ENCODE peak calls at places on chromosomes 1 and 21, in seven cellular contexts. One of them, this sample, is unnamed.

GRCh38 chr1:80731241-80731894 is 1069.4 kb upstream of the ADGRL2 start:
- DNase-seq in IMR-90: no peak
- DNase-seq in heart left ventricle: no peak
- DNase-seq in pancreas: peak
- DNase-seq in astrocyte of the spinal cord: no peak
- DNase-seq in kidney: no peak
- DNase-seq in ascending aorta: no peak
- DNase-seq in this sample: no peak

GRCh38 chr21:29077651-29078090 is 4.2 kb upstream of the CCT8 start:
- DNase-seq in pancreas: no peak
- DNase-seq in IMR-90: peak
- DNase-seq in heart left ventricle: no peak
- DNase-seq in ascending aorta: no peak
- DNase-seq in kidney: no peak
- DNase-seq in astrocyte of the spinal cord: peak
- DNase-seq in this sample: no peak

GRCh38 chr1:156851779-156852413 is 7.0 kb downstream of the INSRR start:
- DNase-seq in kidney: no peak
- DNase-seq in ascending aorta: no peak
- DNase-seq in IMR-90: no peak
- DNase-seq in astrocyte of the spinal cord: no peak
- DNase-seq in heart left ventricle: peak
- DNase-seq in pancreas: peak
- DNase-seq in this sample: no peak

GRCh38 chr1:201655910-201656669 is 117.2 kb downstream of the NAV1 start:
- DNase-seq in ascending aorta: no peak
- DNase-seq in heart left ventricle: peak
- DNase-seq in pancreas: peak
- DNase-seq in astrocyte of the spinal cord: no peak
- DNase-seq in kidney: no peak
- DNase-seq in IMR-90: no peak
- DNase-seq in this sample: no peak

GRCh38 chr1:28934676-28935075 is 20.3 kb downstream of the EPB41 start:
- DNase-seq in IMR-90: peak
- DNase-seq in pancreas: no peak
- DNase-seq in ascending aorta: no peak
- DNase-seq in heart left ventricle: no peak
- DNase-seq in kidney: no peak
- DNase-seq in astrocyte of the spinal cord: no peak
- DNase-seq in this sample: no peak

GRCh38 chr1:168227620-168228019 is 1.8 kb downstream of the SFT2D2 start:
- DNase-seq in IMR-90: no peak
- DNase-seq in heart left ventricle: no peak
- DNase-seq in ascending aorta: no peak
- DNase-seq in kidney: no peak
- DNase-seq in pancreas: no peak
- DNase-seq in astrocyte of the spinal cord: peak
- DNase-seq in this sample: no peak

GRCh38 chr1:174074757-174075156 is 52.6 kb upstream of the RC3H1 start:
- DNase-seq in pancreas: no peak
- DNase-seq in heart left ventricle: no peak
- DNase-seq in astrocyte of the spinal cord: peak
- DNase-seq in ascending aorta: no peak
- DNase-seq in IMR-90: peak
- DNase-seq in kidney: no peak
- DNase-seq in this sample: no peak

GRCh38 chr1:235597867-235598553 is 51.6 kb downstream of the GNG4 start:
- DNase-seq in IMR-90: peak
- DNase-seq in pancreas: no peak
- DNase-seq in kidney: no peak
- DNase-seq in heart left ventricle: no peak
- DNase-seq in astrocyte of the spinal cord: peak
- DNase-seq in ascending aorta: no peak
- DNase-seq in this sample: peak

GRCh38 chr1:158145173-158145719 is 35.4 kb upstream of the CD1D start:
- DNase-seq in ascending aorta: no peak
- DNase-seq in astrocyte of the spinal cord: peak
- DNase-seq in pancreas: peak
- DNase-seq in heart left ventricle: peak
- DNase-seq in kidney: peak
- DNase-seq in IMR-90: peak
- DNase-seq in this sample: no peak

GRCh38 chr1:228438266-228438665 is 21.6 kb upstream of the TRIM17 start:
- DNase-seq in pancreas: no peak
- DNase-seq in astrocyte of the spinal cord: no peak
- DNase-seq in heart left ventricle: no peak
- DNase-seq in kidney: no peak
- DNase-seq in IMR-90: no peak
- DNase-seq in ascending aorta: no peak
- DNase-seq in this sample: no peak

GRCh38 chr1:200053639-200054038 is 26.1 kb downstream of the NR5A2 start:
- DNase-seq in IMR-90: peak
- DNase-seq in ascending aorta: no peak
- DNase-seq in pancreas: no peak
- DNase-seq in heart left ventricle: no peak
- DNase-seq in kidney: no peak
- DNase-seq in astrocyte of the spinal cord: no peak
- DNase-seq in this sample: no peak

GRCh38 chr1:178238722-178239510 is 145.0 kb downstream of the RASAL2 start:
- DNase-seq in IMR-90: peak
- DNase-seq in pancreas: no peak
- DNase-seq in kidney: no peak
- DNase-seq in astrocyte of the spinal cord: peak
- DNase-seq in heart left ventricle: no peak
- DNase-seq in ascending aorta: no peak
- DNase-seq in this sample: no peak

GRCh38 chr1:209621741-209622655 is 30.2 kb downstream of the LAMB3 start:
- DNase-seq in kidney: no peak
- DNase-seq in IMR-90: no peak
- DNase-seq in astrocyte of the spinal cord: no peak
- DNase-seq in ascending aorta: no peak
- DNase-seq in pancreas: no peak
- DNase-seq in heart left ventricle: peak
- DNase-seq in this sample: no peak

GRCh38 chr1:33560680-33561079 is 88.2 kb downstream of the ZSCAN20 start:
- DNase-seq in IMR-90: peak
- DNase-seq in astrocyte of the spinal cord: no peak
- DNase-seq in pancreas: no peak
- DNase-seq in ascending aorta: no peak
- DNase-seq in kidney: no peak
- DNase-seq in heart left ventricle: no peak
- DNase-seq in this sample: no peak

GRCh38 chr1:36421649-36422048 is 23.9 kb upstream of the LSM10 start:
- DNase-seq in heart left ventricle: no peak
- DNase-seq in IMR-90: no peak
- DNase-seq in astrocyte of the spinal cord: no peak
- DNase-seq in ascending aorta: no peak
- DNase-seq in kidney: no peak
- DNase-seq in pancreas: no peak
- DNase-seq in this sample: no peak

GRCh38 chr21:35953570-35953969 is 106.8 kb downstream of the SETD4 start:
- DNase-seq in ascending aorta: no peak
- DNase-seq in kidney: no peak
- DNase-seq in IMR-90: no peak
- DNase-seq in pancreas: no peak
- DNase-seq in heart left ventricle: no peak
- DNase-seq in astrocyte of the spinal cord: peak
- DNase-seq in this sample: no peak

GRCh38 chr1:178688244-178688643 is 36.8 kb upstream of the RALGPS2 start:
- DNase-seq in astrocyte of the spinal cord: no peak
- DNase-seq in ascending aorta: no peak
- DNase-seq in heart left ventricle: peak
- DNase-seq in IMR-90: peak
- DNase-seq in kidney: no peak
- DNase-seq in pancreas: no peak
- DNase-seq in this sample: no peak

GRCh38 chr1:8679929-8680504 is 137.4 kb downstream of the RERE start:
- DNase-seq in kidney: no peak
- DNase-seq in heart left ventricle: no peak
- DNase-seq in pancreas: no peak
- DNase-seq in ascending aorta: no peak
- DNase-seq in astrocyte of the spinal cord: no peak
- DNase-seq in IMR-90: no peak
- DNase-seq in this sample: no peak

GRCh38 chr1:31936278-31936965 is 1.7 kb downstream of the PTP4A2 start:
- DNase-seq in IMR-90: peak
- DNase-seq in ascending aorta: no peak
- DNase-seq in heart left ventricle: no peak
- DNase-seq in astrocyte of the spinal cord: no peak
- DNase-seq in kidney: no peak
- DNase-seq in pancreas: no peak
- DNase-seq in this sample: no peak

GRCh38 chr1:16224472-16224871 is 12.0 kb upstream of the ARHGEF19 start:
- DNase-seq in heart left ventricle: no peak
- DNase-seq in ascending aorta: no peak
- DNase-seq in IMR-90: no peak
- DNase-seq in kidney: no peak
- DNase-seq in pancreas: no peak
- DNase-seq in astrocyte of the spinal cord: no peak
- DNase-seq in this sample: no peak

GRCh38 chr1:39672551-39672947 is 642 bp upstream of the NT5C1A start:
- DNase-seq in pancreas: no peak
- DNase-seq in heart left ventricle: no peak
- DNase-seq in astrocyte of the spinal cord: no peak
- DNase-seq in ascending aorta: no peak
- DNase-seq in IMR-90: no peak
- DNase-seq in kidney: peak
- DNase-seq in this sample: peak

GRCh38 chr1:118081387-118081786 is 103.6 kb downstream of the SPAG17 start:
- DNase-seq in ascending aorta: no peak
- DNase-seq in heart left ventricle: no peak
- DNase-seq in astrocyte of the spinal cord: no peak
- DNase-seq in kidney: no peak
- DNase-seq in IMR-90: no peak
- DNase-seq in pancreas: no peak
- DNase-seq in this sample: no peak

GRCh38 chr1:118074101-118074500 is 110.9 kb downstream of the SPAG17 start:
- DNase-seq in kidney: no peak
- DNase-seq in heart left ventricle: no peak
- DNase-seq in pancreas: no peak
- DNase-seq in IMR-90: no peak
- DNase-seq in ascending aorta: no peak
- DNase-seq in astrocyte of the spinal cord: no peak
- DNase-seq in this sample: no peak

GRCh38 chr1:118082984-118083383 is 102.0 kb downstream of the SPAG17 start:
- DNase-seq in IMR-90: no peak
- DNase-seq in heart left ventricle: no peak
- DNase-seq in pancreas: no peak
- DNase-seq in astrocyte of the spinal cord: no peak
- DNase-seq in kidney: no peak
- DNase-seq in ascending aorta: no peak
- DNase-seq in this sample: no peak

GRCh38 chr1:118075116-118075515 is 109.9 kb downstream of the SPAG17 start:
- DNase-seq in kidney: no peak
- DNase-seq in IMR-90: peak
- DNase-seq in astrocyte of the spinal cord: no peak
- DNase-seq in heart left ventricle: no peak
- DNase-seq in pancreas: no peak
- DNase-seq in ascending aorta: no peak
- DNase-seq in this sample: no peak

GRCh38 chr1:118077331-118078055 is 107.5 kb downstream of the SPAG17 start:
- DNase-seq in IMR-90: peak
- DNase-seq in astrocyte of the spinal cord: peak
- DNase-seq in pancreas: peak
- DNase-seq in heart left ventricle: no peak
- DNase-seq in ascending aorta: no peak
- DNase-seq in kidney: no peak
- DNase-seq in this sample: no peak
- TF ChIP-seq CTCF in IMR-90: peak
- TF ChIP-seq CTCF in astrocyte of the spinal cord: peak
- TF ChIP-seq CTCF in pancreas: peak
- TF ChIP-seq CTCF in heart left ventricle: peak
- TF ChIP-seq CTCF in ascending aorta: no peak
- TF ChIP-seq CTCF in kidney: peak
- TF ChIP-seq CTCF in this sample: peak

DNA sequence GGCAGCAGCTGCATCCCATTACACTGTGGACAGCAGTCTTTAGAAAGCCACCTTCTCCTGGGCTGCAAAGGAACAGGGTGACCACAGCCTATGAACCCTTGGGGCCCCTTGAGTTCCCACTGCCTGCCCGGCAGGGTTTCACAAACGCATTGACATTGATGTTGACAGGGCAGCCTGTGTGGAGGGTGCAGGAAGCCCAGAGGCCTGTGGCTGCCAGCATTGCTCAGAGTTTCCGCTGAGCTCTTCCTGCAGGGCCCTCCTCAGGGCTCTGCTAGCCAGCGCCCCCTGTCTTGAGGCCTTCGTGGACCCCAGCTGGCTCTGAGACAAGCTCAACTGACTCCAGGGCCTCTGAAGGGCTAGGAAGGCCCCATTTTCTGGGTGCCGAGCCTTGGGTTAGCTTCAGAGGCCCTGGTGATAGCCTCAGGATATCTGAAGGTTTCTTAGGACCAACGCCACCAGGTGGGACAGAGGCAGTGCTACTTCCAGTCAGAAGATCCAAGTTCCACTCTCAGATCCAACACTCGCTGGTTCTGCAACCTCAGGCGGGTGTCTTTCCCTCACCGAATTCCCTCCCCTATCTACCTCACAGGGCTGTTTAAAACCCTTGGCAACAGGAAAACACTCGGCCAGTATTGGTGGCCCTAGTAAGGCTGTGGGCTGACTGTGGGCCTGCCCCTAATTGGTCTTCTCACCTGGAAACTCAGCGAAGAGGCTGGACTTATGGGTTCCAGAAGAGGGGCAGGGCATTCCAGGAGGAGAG is 27.2 kb upstream of the EPS8L3 start:
- DNase-seq in IMR-90: peak
- DNase-seq in pancreas: no peak
- DNase-seq in astrocyte of the spinal cord: no peak
- DNase-seq in ascending aorta: peak
- DNase-seq in heart left ventricle: peak
- DNase-seq in kidney: peak
- DNase-seq in this sample: peak
- TF ChIP-seq CTCF in IMR-90: peak
- TF ChIP-seq CTCF in pancreas: no peak
- TF ChIP-seq CTCF in astrocyte of the spinal cord: peak
- TF ChIP-seq CTCF in ascending aorta: peak
- TF ChIP-seq CTCF in heart left ventricle: peak
- TF ChIP-seq CTCF in kidney: no peak
- TF ChIP-seq CTCF in this sample: peak

DNA sequence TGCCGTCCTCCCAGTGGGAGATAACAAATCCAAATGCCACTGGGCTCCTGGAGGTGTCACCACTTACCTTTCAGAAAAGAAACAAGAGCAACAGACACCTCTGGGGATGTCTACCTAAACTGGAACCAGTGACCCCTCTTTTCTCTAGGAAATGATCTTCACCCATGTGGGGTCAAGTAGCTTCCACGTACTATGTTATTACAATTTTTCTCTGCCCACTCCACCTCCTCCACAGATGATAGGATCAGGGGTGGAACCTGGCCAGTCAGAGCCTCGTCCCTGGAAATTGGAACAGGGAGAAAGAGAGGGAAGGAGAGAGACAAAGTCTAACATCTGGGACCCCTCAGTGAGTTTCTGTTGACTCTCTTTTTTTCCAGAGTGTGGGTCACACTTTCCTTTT is 50.1 kb downstream of the H3-3A start:
- DNase-seq in heart left ventricle: no peak
- DNase-seq in IMR-90: no peak
- DNase-seq in kidney: no peak
- DNase-seq in ascending aorta: no peak
- DNase-seq in astrocyte of the spinal cord: no peak
- DNase-seq in pancreas: no peak
- DNase-seq in this sample: no peak
- TF ChIP-seq CTCF in heart left ventricle: no peak
- TF ChIP-seq CTCF in IMR-90: no peak
- TF ChIP-seq CTCF in kidney: no peak
- TF ChIP-seq CTCF in ascending aorta: no peak
- TF ChIP-seq CTCF in astrocyte of the spinal cord: no peak
- TF ChIP-seq CTCF in pancreas: no peak
- TF ChIP-seq CTCF in this sample: no peak

GRCh38 chr1:117093870-117094621 is 27.5 kb downstream of the TRIM45 start:
- DNase-seq in astrocyte of the spinal cord: peak
- DNase-seq in pancreas: no peak
- DNase-seq in heart left ventricle: no peak
- DNase-seq in kidney: no peak
- DNase-seq in ascending aorta: peak
- DNase-seq in IMR-90: peak
- DNase-seq in this sample: no peak
- TF ChIP-seq CTCF in astrocyte of the spinal cord: peak
- TF ChIP-seq CTCF in pancreas: no peak
- TF ChIP-seq CTCF in heart left ventricle: no peak
- TF ChIP-seq CTCF in kidney: no peak
- TF ChIP-seq CTCF in ascending aorta: peak
- TF ChIP-seq CTCF in IMR-90: peak
- TF ChIP-seq CTCF in this sample: peak